ENCODE peak calls at places on chromosomes 3 and 15, in four cellular contexts. J, Q, L and R are unnamed samples. For H3K4me1, the result is how much of the 10 kb centered on the place peaks cover.

GRCh38 chr3:155983834-155984474 is 113.5 kb downstream of the GMPS start:
- DNase-seq in Q (no peak), J (no peak), L (no peak), R (no peak)

GRCh38 chr3:76043746-76044145 is 258.4 kb upstream of the ZNF717 start:
- DNase-seq in L (peak), J (no peak), Q (no peak), R (no peak)

GRCh38 chr3:161197855-161198836 is 23.0 kb upstream of the NMD3 start:
- DNase-seq in J (no peak), L (no peak), Q (no peak), R (no peak)

GRCh38 chr3:136862611-136862951 is 573 bp downstream of the NCK1 start:
- DNase-seq in Q (peak), J (peak), L (no peak), R (peak)

GRCh38 chr15:66070220-66070934 is 183.2 kb downstream of the MEGF11 start:
- DNase-seq in J (no peak), Q (no peak), L (no peak), R (no peak)

GRCh38 chr3:71039332-71039731 is 544.2 kb downstream of the FOXP1 start:
- DNase-seq in Q (no peak), J (no peak), L (no peak), R (no peak)

GRCh38 chr15:71366926-71367325 is 251.7 kb downstream of the THSD4 start:
- DNase-seq in L (no peak), Q (no peak), J (no peak), R (no peak)

GRCh38 chr15:99442268-99442897 is 123.4 kb upstream of the MEF2A start:
- DNase-seq in J (peak), Q (no peak), L (no peak), R (peak)

GRCh38 chr3:122383915-122384697 is at the start of gene FAM162A:
- DNase-seq in J (peak), L (peak), Q (peak), R (peak)

GRCh38 chr3:83559082-83559481 is 1399.7 kb upstream of the CADM2 start:
- DNase-seq in Q (no peak), J (no peak), L (no peak), R (no peak)

GRCh38 chr3:144028798-144029411 is 57.3 kb downstream of the DIPK2A start:
- DNase-seq in J (no peak), L (no peak), Q (peak), R (peak)

GRCh38 chr3:196220991-196221390 is 4.7 kb downstream of the SLC51A start:
- DNase-seq in L (no peak), J (no peak), Q (no peak), R (no peak)

GRCh38 chr3:197580253-197580691 is 24.5 kb upstream of the BDH1 start:
- DNase-seq in L (no peak), Q (no peak), J (no peak), R (no peak)

GRCh38 chr3:13879102-13879945 is 547 bp downstream of the WNT7A start:
- DNase-seq in L (peak), J (no peak), Q (no peak), R (no peak)
- H3K4me3 ChIP-seq in L (peak), J (peak), Q (no peak), R (peak)

GRCh38 chr3:194274424-194275085 is 76.6 kb downstream of the CPN2 start:
- DNase-seq in J (no peak), Q (no peak), L (peak), R (no peak)
- TF ChIP-seq CTCF in J (no peak), Q (no peak), L (no peak), R (no peak)

GRCh38 chr3:15098503-15099363 is at the start of gene RBSN:
- DNase-seq in L (peak), J (peak), Q (peak), R (peak)
- H3K4me1 ChIP-seq in L (under half), J (half or more), Q (under half), R (under half)

GRCh38 chr3:150106752-150107428 is 136.2 kb upstream of the PFN2 start:
- DNase-seq in Q (no peak), J (no peak), L (peak), R (no peak)
- H3K4me3 ChIP-seq in Q (no peak), J (no peak), L (peak), R (no peak)

DNA sequence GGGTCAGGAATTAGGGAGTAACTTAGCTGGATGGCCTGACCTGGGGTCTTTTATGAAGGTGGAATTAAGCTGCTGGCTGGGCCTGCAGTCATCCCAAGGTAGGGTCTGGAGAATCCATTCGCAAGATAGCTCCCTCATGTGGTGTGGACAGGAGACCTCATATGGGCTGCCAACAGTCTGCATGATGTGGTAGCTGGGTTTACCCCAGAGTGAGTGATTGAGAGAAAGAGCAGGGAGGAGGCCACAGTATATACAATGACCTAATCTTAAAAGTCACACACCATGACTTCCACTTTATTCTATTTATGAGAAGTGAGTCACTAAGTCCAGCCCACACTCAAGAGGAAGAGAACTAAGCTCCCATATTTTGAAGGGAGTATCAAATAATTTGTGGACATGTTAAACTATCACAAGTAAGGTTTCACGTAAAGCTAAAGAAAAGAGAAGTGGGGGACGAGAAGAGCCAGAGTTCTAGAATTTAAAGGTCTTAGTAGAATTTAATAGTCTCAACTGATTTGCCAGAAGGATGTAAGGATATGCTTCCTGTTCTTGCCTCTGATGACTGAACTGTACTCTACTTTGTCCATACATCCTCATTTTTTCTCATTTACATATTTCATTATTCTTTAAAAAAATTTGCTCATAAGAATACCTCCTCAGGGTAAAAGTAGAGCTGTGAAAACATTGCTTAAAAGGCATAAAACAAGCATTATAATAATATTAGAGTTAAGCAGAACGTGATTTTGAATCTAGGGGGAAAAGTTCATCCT is 184.4 kb downstream of the PEX5L start:
- DNase-seq in L (peak), J (no peak), Q (no peak), R (no peak)
- TF ChIP-seq CTCF in L (peak), J (no peak), Q (no peak), R (no peak)

DNA sequence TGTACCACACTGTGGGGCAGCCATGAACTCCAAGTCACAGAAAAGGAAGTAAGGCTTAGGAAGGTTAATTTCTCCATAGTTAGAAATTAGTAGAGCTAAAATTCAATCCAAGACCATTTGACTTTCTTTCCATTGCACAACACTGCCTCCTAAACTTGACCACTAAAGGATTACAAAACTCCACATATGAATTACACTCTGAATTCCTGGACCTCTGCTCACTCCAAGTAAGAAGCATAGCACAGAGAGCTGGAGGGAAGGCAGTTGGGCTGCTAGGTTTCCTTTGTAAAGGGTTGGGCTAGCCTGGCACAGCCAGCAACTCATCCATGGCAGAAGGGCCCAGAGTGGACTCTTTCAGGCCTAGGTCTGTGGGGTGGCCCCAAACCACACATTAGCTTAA is 134.4 kb downstream of the MYLK start:
- DNase-seq in J (no peak), Q (no peak), L (no peak), R (no peak)
- H3K4me1 ChIP-seq in J (under half), Q (under half), L (under half), R (under half)